ENCODE peak calls at places on chromosomes 1 and 21, in five cellular contexts. E is sigmoid colon, Z is fibroblast of lung, W is suprapubic skin, S is Karpas-422. P is an unnamed sample.

GRCh38 chr1:60589916-60590315 is 492.4 kb upstream of the NFIA start:
- DNase-seq in Z (peak), E (no peak), W (no peak), S (no peak), P (no peak)

GRCh38 chr1:187032316-187032981 is 203.7 kb downstream of the PLA2G4A start:
- DNase-seq in W (no peak), Z (no peak), S (no peak), E (no peak), P (no peak)

GRCh38 chr1:231724876-231725647 is 98.5 kb downstream of the DISC1 start:
- DNase-seq in S (peak), Z (peak), E (no peak), W (no peak), P (no peak)

GRCh38 chr1:23720256-23720995 is 22.8 kb upstream of the ELOA start:
- DNase-seq in Z (no peak), S (peak), W (no peak), E (no peak), P (no peak)

GRCh38 chr1:162674018-162674608 is 41.8 kb downstream of the DDR2 start:
- DNase-seq in W (no peak), Z (peak), S (no peak), E (no peak), P (no peak)

GRCh38 chr1:40241372-40241771 is 6.4 kb upstream of the TMCO2 start:
- DNase-seq in E (no peak), S (no peak), W (no peak), Z (no peak), P (no peak)

GRCh38 chr1:165476776-165477175 is 31.9 kb upstream of the RXRG start:
- DNase-seq in Z (no peak), W (no peak), E (no peak), S (no peak), P (no peak)

GRCh38 chr1:178579562-178579961 is 66.7 kb downstream of the TEX35 start:
- DNase-seq in S (peak), E (no peak), W (no peak), Z (no peak), P (no peak)

GRCh38 chr1:92949937-92950817 is 11.1 kb downstream of the DIPK1A start:
- DNase-seq in W (no peak), Z (peak), S (no peak), E (no peak), P (no peak)

GRCh38 chr1:108079550-108079949 is 114.6 kb upstream of the VAV3 start:
- DNase-seq in W (no peak), E (no peak), S (peak), Z (no peak), P (peak)

GRCh38 chr1:20375563-20375962 is 84.9 kb downstream of the VWA5B1 start:
- DNase-seq in E (peak), S (no peak), W (no peak), Z (peak), P (no peak)

GRCh38 chr1:53681647-53682368 is 57.2 kb downstream of the GLIS1 start:
- DNase-seq in E (no peak), Z (peak), W (no peak), S (peak), P (peak)

GRCh38 chr1:41277371-41277994 is 35.4 kb upstream of the SCMH1 start:
- DNase-seq in W (no peak), Z (no peak), S (peak), E (no peak), P (no peak)

GRCh38 chr1:115252585-115252984 is 85.5 kb downstream of the NGF start:
- DNase-seq in Z (peak), W (no peak), S (no peak), E (no peak), P (no peak)

GRCh38 chr1:203046984-203047630 is 20.8 kb downstream of the PPFIA4 start:
- DNase-seq in S (no peak), W (no peak), Z (peak), E (no peak), P (no peak)

GRCh38 chr1:225882699-225883615 is 777 bp upstream of the TMEM63A start:
- DNase-seq in S (peak), W (peak), Z (peak), E (peak), P (no peak)

GRCh38 chr21:44454747-44455523 is at the start of gene LRRC3:
- DNase-seq in E (peak), S (no peak), Z (peak), W (peak), P (peak)

GRCh38 chr1:169941982-169942830 is 48.5 kb upstream of the SCYL3 start:
- DNase-seq in E (no peak), S (no peak), Z (peak), W (no peak), P (no peak)

GRCh38 chr1:28176492-28177470 is at the start of gene PTAFR:
- DNase-seq in Z (no peak), W (no peak), S (peak), E (no peak), P (no peak)

GRCh38 chr1:3915551-3916121 is 15.6 kb upstream of the C1orf174 start:
- DNase-seq in E (no peak), Z (no peak), S (no peak), W (peak), P (no peak)

GRCh38 chr21:46063227-46063626 is 34.7 kb upstream of the COL6A2 start:
- DNase-seq in W (no peak), S (peak), Z (no peak), E (peak), P (peak)

GRCh38 chr1:170711682-170712081 is 47.8 kb downstream of the PRRX1 start:
- DNase-seq in E (no peak), W (no peak), S (no peak), Z (peak), P (no peak)

GRCh38 chr1:209116705-209117104 is 466.8 kb upstream of the CAMK1G start:
- DNase-seq in E (no peak), W (no peak), Z (no peak), S (no peak), P (no peak)

GRCh38 chr1:36516372-36517018 is 33.8 kb upstream of the CSF3R start:
- DNase-seq in W (no peak), S (peak), Z (peak), E (peak), P (peak)

GRCh38 chr1:24094554-24094953 is 17.4 kb downstream of the MYOM3 start:
- DNase-seq in Z (no peak), E (no peak), W (no peak), S (no peak), P (no peak)

GRCh38 chr1:167629681-167630567 is at the start of gene RCSD1:
- DNase-seq in W (no peak), E (no peak), Z (peak), S (peak), P (no peak)

GRCh38 chr1:12348113-12348512 is 118.3 kb downstream of the VPS13D start:
- DNase-seq in E (no peak), W (no peak), S (no peak), Z (no peak), P (no peak)
- H3K27ac ChIP-seq in E (no peak), W (no peak), S (no peak), Z (no peak), P (no peak)

GRCh38 chr1:184152944-184153343 is 101.4 kb downstream of the TSEN15 start:
- DNase-seq in W (no peak), S (no peak), Z (no peak), E (no peak), P (no peak)
- H3K4me3 ChIP-seq in W (peak), S (no peak), Z (peak), E (peak), P (no peak)

DNA sequence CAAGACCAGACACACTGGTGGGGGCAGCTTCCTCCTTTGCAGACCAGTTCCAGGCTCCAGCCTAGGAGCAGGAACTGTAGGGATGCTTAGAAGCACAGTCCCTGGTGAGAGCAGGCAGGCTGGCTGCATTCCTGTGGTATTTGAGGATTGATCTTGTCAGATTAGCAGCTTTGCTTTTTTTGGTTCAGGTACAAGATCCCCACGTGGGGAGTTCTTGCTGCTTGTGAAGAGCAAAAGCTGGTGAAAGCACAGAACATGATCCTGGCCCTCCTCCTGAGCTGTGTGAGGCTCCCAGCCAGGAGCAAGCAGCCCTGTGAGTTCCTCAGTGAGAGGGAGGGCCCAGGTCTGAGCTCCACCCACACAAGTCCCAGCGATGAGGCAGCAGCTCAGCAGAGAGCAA is 75.3 kb upstream of the ARTN start:
- DNase-seq in E (peak), Z (peak), S (no peak), W (no peak), P (no peak)
- H3K27ac ChIP-seq in E (no peak), Z (no peak), S (no peak), W (no peak), P (no peak)

GRCh38 chr1:9193226-9193625 is 41.3 kb upstream of the H6PD start:
- DNase-seq in W (no peak), E (no peak), S (no peak), Z (no peak), P (no peak)

GRCh38 chr1:9191216-9191615 is 43.4 kb upstream of the H6PD start:
- DNase-seq in S (no peak), Z (no peak), E (no peak), W (no peak), P (no peak)

GRCh38 chr1:9190234-9190633 is 44.3 kb upstream of the H6PD start:
- DNase-seq in E (no peak), S (no peak), W (no peak), Z (no peak), P (no peak)

GRCh38 chr1:9194024-9194423 is 40.5 kb upstream of the H6PD start:
- DNase-seq in Z (no peak), S (no peak), E (no peak), W (no peak), P (no peak)

GRCh38 chr1:9192578-9192977 is 42.0 kb upstream of the H6PD start:
- DNase-seq in S (no peak), W (no peak), Z (no peak), E (no peak), P (no peak)
- H3K4me3 ChIP-seq in S (no peak), W (no peak), Z (no peak), E (no peak), P (no peak)

GRCh38 chr1:219347843-219348475 is 174.3 kb downstream of the LYPLAL1 start:
- DNase-seq in W (peak), E (peak), Z (peak), S (no peak), P (no peak)

GRCh38 chr1:219350621-219351020 is 176.9 kb downstream of the LYPLAL1 start:
- DNase-seq in E (no peak), Z (no peak), W (no peak), S (no peak), P (no peak)

GRCh38 chr1:219345953-219346352 is 172.3 kb downstream of the LYPLAL1 start:
- DNase-seq in Z (no peak), E (no peak), S (no peak), W (no peak), P (no peak)

GRCh38 chr1:219350172-219350571 is 176.5 kb downstream of the LYPLAL1 start:
- DNase-seq in W (no peak), E (no peak), Z (no peak), S (no peak), P (no peak)

GRCh38 chr1:219347376-219347775 is 173.7 kb downstream of the LYPLAL1 start:
- DNase-seq in S (no peak), Z (peak), W (no peak), E (no peak), P (no peak)
- H3K27ac ChIP-seq in S (no peak), Z (no peak), W (peak), E (no peak), P (no peak)

GRCh38 chr1:2587071-2587859 is 688 bp downstream of the PRXL2B start:
- DNase-seq in S (no peak), E (no peak), Z (peak), W (no peak), P (no peak)

GRCh38 chr1:2589331-2590232 is 3.0 kb downstream of the PRXL2B start:
- DNase-seq in S (no peak), Z (no peak), W (no peak), E (peak), P (no peak)

GRCh38 chr1:2588661-2589330 is 2.2 kb downstream of the PRXL2B start:
- DNase-seq in W (no peak), Z (no peak), E (no peak), S (no peak), P (no peak)

GRCh38 chr1:2586154-2587070 is at the start of gene PRXL2B:
- DNase-seq in W (peak), E (peak), Z (peak), S (peak), P (peak)

DNA sequence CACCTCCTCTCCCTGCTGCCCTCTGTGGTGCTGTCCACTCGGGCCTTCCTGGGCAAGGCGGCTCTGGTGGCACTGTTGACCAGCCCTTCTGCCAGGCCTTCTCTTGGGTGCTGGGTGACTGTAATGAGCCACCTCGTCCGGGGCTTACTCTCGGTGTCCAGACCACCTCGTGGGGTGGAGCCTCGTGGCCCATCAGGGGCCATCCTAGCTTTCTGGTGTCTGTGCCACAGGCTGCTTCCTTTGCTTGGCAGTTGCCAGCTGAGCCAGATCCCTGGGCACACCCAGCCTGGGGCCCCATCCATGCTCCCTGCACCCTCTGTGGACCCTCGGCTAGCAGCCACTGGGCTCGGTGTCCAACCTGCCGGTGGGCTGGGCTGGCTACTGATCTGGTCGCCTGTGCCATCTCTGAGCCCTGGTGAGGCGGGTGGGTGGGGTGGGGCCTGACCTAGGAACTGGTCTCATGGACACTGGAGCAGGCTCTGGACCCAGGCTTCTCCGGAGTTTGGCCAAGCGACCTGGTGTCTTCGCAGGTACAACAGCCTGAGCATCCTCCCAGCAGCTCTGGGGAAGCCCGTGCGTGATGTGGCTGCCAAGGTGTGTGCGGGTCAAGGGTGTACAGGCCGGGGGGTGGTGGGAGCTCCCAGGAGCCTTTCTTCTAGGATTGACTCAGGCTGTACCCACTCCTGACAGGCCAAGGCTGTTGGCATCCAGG is 1.4 kb downstream of the PRXL2B start:
- DNase-seq in E (no peak), Z (no peak), W (no peak), S (no peak), P (no peak)
- H3K4me3 ChIP-seq in E (peak), Z (peak), W (peak), S (no peak), P (peak)

P was measured in CD8-positive, alpha-beta T cell.